ENCODE peak calls at places on chromosomes 5 and 9, in seven cellular contexts. C is heart left ventricle; Q is activated naive CD4-positive, alpha-beta T cell; T is ureter; K is stimulated activated CD4-positive, alpha-beta T cell treated with anti-CD3 and anti-CD28 coated beads, Interleukin-15, amount 100 ng/mL, for 1 hour; L is activated T-helper 1 cell treated with anti-CD3 and anti-CD28 coated beads, Interleukin-12 subunit alpha, Interleukin-12 subunit beta, Interleukin-2, Interleukin-4 antibody, amounts not matched to agents 30 ng/mL and 10 ng/mL and 1 ng/mL, durations not matched to agents 14 hours and 24 hours and 36 hours; S is H4. U is an unnamed sample.
A peak's percentile ranks its signal among the peaks of the same experiment; 100 is the strongest.

GRCh38 chr5:104412649-104413240 is 850.2 kb upstream of the NUDT12 start:
- DNase-seq in C (no peak), Q (no peak), T (no peak), K (no peak), L (no peak), S (peak; percentile 56), U (no peak)

GRCh38 chr9:6106576-6107339 is 91.3 kb upstream of the RANBP6 start:
- DNase-seq in C (peak; percentile 31), Q (no peak), T (no peak), K (no peak), L (no peak), S (peak; percentile 31), U (no peak)

GRCh38 chr9:94783928-94784327 is 57.4 kb downstream of the AOPEP start:
- DNase-seq in C (no peak), Q (no peak), T (no peak), K (no peak), L (no peak), S (no peak), U (no peak)

GRCh38 chr9:134234001-134234660 is 69.8 kb upstream of the RNU6ATAC start:
- DNase-seq in C (no peak), Q (no peak), T (no peak), K (no peak), L (no peak), S (no peak), U (no peak)

GRCh38 chr5:147098233-147098790 is 136.5 kb upstream of the STK32A start:
- DNase-seq in C (peak; percentile 27), Q (no peak), T (no peak), K (no peak), L (no peak), S (peak; percentile 56), U (no peak)

GRCh38 chr5:74179183-74179582 is 461.3 kb downstream of the ENC1 start:
- DNase-seq in C (no peak), Q (no peak), T (no peak), K (no peak), L (no peak), S (peak; percentile 60), U (no peak)

GRCh38 chr9:35489313-35490154 is at the start of gene RUSC2:
- DNase-seq in C (peak; percentile 91), Q (peak; percentile 46), T (peak; percentile 82), K (peak; percentile 17), L (peak; percentile 51), S (peak; percentile 72), U (peak; percentile 23)

GRCh38 chr9:90839183-90839582 is 37.6 kb downstream of the SYK start:
- DNase-seq in C (no peak), Q (no peak), T (peak; percentile 35), K (no peak), L (no peak), S (no peak), U (no peak)

GRCh38 chr9:90141723-90142122 is 500.9 kb downstream of the DIRAS2 start:
- DNase-seq in C (no peak), Q (no peak), T (no peak), K (no peak), L (no peak), S (peak; percentile 18), U (no peak)

GRCh38 chr9:90044263-90044662 is 439.5 kb downstream of the GADD45G start:
- DNase-seq in C (no peak), Q (no peak), T (no peak), K (no peak), L (no peak), S (no peak), U (no peak)

GRCh38 chr5:61570767-61571166 is 238.7 kb downstream of the ZSWIM6 start:
- DNase-seq in C (no peak), Q (no peak), T (no peak), K (no peak), L (no peak), S (no peak), U (no peak)